ENCODE peak calls at places on chromosomes 12 and 14, in eight cellular contexts. X is GM20000; K is spleen; J is lower lobe of right lung; F is HTR-8/SVneo; Y is stimulated activated CD4-positive, alpha-beta T cell treated with anti-CD3 and anti-CD28 coated beads, Interleukin-4, amount 100 ng/mL, for 48 hours; H is DMS153; S is CD4-positive, CD25-positive, alpha-beta regulatory T cell. B is an unnamed sample.

GRCh38 chr14:53954551-53955233 is 1.9 kb downstream of the BMP4 start:
- DNase-seq in S (peak), Y (no peak), H (no peak), F (no peak), K (peak), J (no peak), X (peak), B (no peak)

GRCh38 chr12:91072931-91073330 is 15.1 kb upstream of the KERA start:
- DNase-seq in X (no peak), H (no peak), K (no peak), S (no peak), F (no peak), J (no peak), Y (no peak), B (no peak)

GRCh38 chr14:76489667-76490066 is 113.7 kb downstream of the ESRRB start:
- DNase-seq in X (no peak), F (no peak), H (no peak), K (no peak), Y (no peak), S (no peak), J (no peak), B (no peak)

GRCh38 chr14:37593496-37594237 is 1.4 kb downstream of the FOXA1 start:
- DNase-seq in F (no peak), Y (no peak), S (no peak), J (no peak), X (no peak), K (no peak), H (no peak), B (no peak)

GRCh38 chr14:74661726-74662450 is 49.9 kb upstream of the LTBP2 start:
- DNase-seq in K (no peak), S (no peak), Y (no peak), F (no peak), H (no peak), X (no peak), J (no peak), B (no peak)

GRCh38 chr12:92331383-92331782 is 185.7 kb upstream of the BTG1 start:
- DNase-seq in Y (no peak), X (no peak), S (no peak), J (no peak), F (no peak), K (no peak), H (peak), B (no peak)

GRCh38 chr12:96445743-96446655 is 43.4 kb upstream of the CFAP54 start:
- DNase-seq in H (no peak), Y (no peak), X (peak), J (no peak), S (peak), K (no peak), F (peak), B (peak)

GRCh38 chr12:20601668-20602280 is 93.4 kb upstream of the SLCO1C1 start:
- DNase-seq in H (peak), S (no peak), X (peak), F (peak), Y (no peak), J (no peak), K (no peak), B (no peak)

GRCh38 chr14:32722631-32723183 is 216.0 kb upstream of the NPAS3 start:
- DNase-seq in K (peak), H (no peak), J (no peak), X (no peak), S (no peak), Y (no peak), F (no peak), B (no peak)

GRCh38 chr12:27385756-27386155 is 53.1 kb downstream of the BMAL2 start:
- DNase-seq in J (no peak), H (no peak), S (no peak), Y (no peak), K (no peak), F (no peak), X (no peak), B (no peak)

GRCh38 chr14:82755923-82756322 is 1222.3 kb upstream of the SEL1L start:
- DNase-seq in K (no peak), X (no peak), Y (no peak), J (no peak), H (no peak), F (no peak), S (no peak), B (no peak)

GRCh38 chr14:75141967-75142366 is 15.1 kb upstream of the NEK9 start:
- DNase-seq in F (peak), H (no peak), K (no peak), J (no peak), Y (no peak), S (peak), X (no peak), B (no peak)

B was measured in naive B cell.